ENCODE peak calls at places on chromosomes 7 and 10, in ten cellular contexts. J, W, E, F, K, D, U, R, O and A are unnamed samples.

GRCh38 chr7:18201349-18201748 is 173.7 kb upstream of the PRPS1L1 start:
- DNase-seq in R (no peak), K (no peak), O (no peak), E (no peak), W (no peak), F (no peak), U (no peak), D (no peak), J (no peak), A (no peak)

GRCh38 chr10:83373659-83374058 is 765.6 kb upstream of the GHITM start:
- DNase-seq in R (no peak), F (no peak), O (peak), E (peak), K (no peak), D (peak), J (peak), W (no peak), U (no peak), A (no peak)

GRCh38 chr10:121285797-121286196 is 312.4 kb downstream of the FGFR2 start:
- DNase-seq in F (no peak), R (no peak), D (no peak), O (no peak), U (no peak), K (no peak), E (no peak), J (no peak), W (no peak), A (no peak)

GRCh38 chr7:2779086-2779485 is 65.0 kb downstream of the GNA12 start:
- DNase-seq in R (no peak), F (no peak), J (no peak), D (no peak), K (no peak), W (no peak), U (no peak), O (no peak), E (no peak), A (peak)

GRCh38 chr10:38157270-38157685 is 63.1 kb downstream of the ZNF37A start:
- DNase-seq in W (no peak), O (no peak), K (no peak), F (no peak), D (no peak), J (no peak), E (no peak), U (no peak), R (no peak), A (no peak)

GRCh38 chr7:35253182-35253679 is 669 bp downstream of the TBX20 start:
- DNase-seq in J (peak), O (peak), E (peak), R (no peak), K (no peak), U (no peak), F (no peak), W (no peak), D (no peak), A (no peak)

GRCh38 chr10:33843379-33843778 is 508.9 kb upstream of the NRP1 start:
- DNase-seq in J (no peak), O (no peak), K (no peak), D (no peak), E (no peak), U (no peak), R (no peak), F (no peak), W (no peak), A (no peak)

GRCh38 chr10:20891338-20891714 is 5.8 kb downstream of the NEBL start:
- DNase-seq in R (no peak), U (no peak), E (no peak), F (no peak), W (no peak), O (peak), K (peak), J (no peak), D (peak), A (no peak)

GRCh38 chr10:73931767-73932624 is 21.1 kb downstream of the PLAU start:
- DNase-seq in F (peak), E (peak), K (no peak), J (peak), W (peak), U (no peak), D (peak), O (no peak), R (no peak), A (no peak)

GRCh38 chr7:157000741-157001653 is 9.5 kb downstream of the MNX1 start:
- DNase-seq in J (peak), K (no peak), D (no peak), R (no peak), U (peak), W (no peak), F (no peak), O (no peak), E (no peak), A (no peak)

GRCh38 chr7:87225696-87226095 is 6.2 kb upstream of the TMEM243 start:
- DNase-seq in O (no peak), K (peak), F (no peak), W (no peak), D (peak), E (no peak), U (no peak), J (no peak), R (no peak), A (no peak)

GRCh38 chr10:47299989-47300931 is at the start of gene GDF10:
- DNase-seq in J (peak), U (no peak), O (peak), E (peak), K (no peak), D (peak), F (no peak), R (peak), W (no peak), A (no peak)

GRCh38 chr7:46586406-46586805 is 665.3 kb upstream of the IGFBP3 start:
- DNase-seq in D (no peak), K (no peak), E (no peak), O (peak), F (no peak), W (no peak), U (no peak), J (no peak), R (no peak), A (no peak)

GRCh38 chr7:30984359-30985107 is 20.8 kb downstream of the GHRHR start:
- DNase-seq in F (no peak), K (peak), R (no peak), D (peak), J (peak), W (no peak), E (peak), O (peak), U (no peak), A (no peak)

GRCh38 chr7:84111842-84112241 is 82.7 kb downstream of the SEMA3A start:
- DNase-seq in E (no peak), J (no peak), D (no peak), F (no peak), K (no peak), R (no peak), O (no peak), W (no peak), U (no peak), A (no peak)

GRCh38 chr7:114783413-114783812 is 138.5 kb upstream of the MDFIC start:
- DNase-seq in U (no peak), W (no peak), E (no peak), O (no peak), J (no peak), F (no peak), D (no peak), R (no peak), K (no peak), A (no peak)

GRCh38 chr10:125159932-125160855 is at the start of gene CTBP2:
- DNase-seq in W (peak), D (peak), J (peak), K (peak), U (no peak), O (peak), R (peak), F (peak), E (no peak), A (peak)

GRCh38 chr7:1270181-1270580 is 37.5 kb downstream of the UNCX start:
- DNase-seq in D (no peak), U (no peak), F (no peak), W (no peak), J (no peak), E (peak), K (no peak), O (no peak), R (no peak), A (no peak)
- TF ChIP-seq CTCF in D (no peak), U (no peak), F (no peak), W (no peak), J (no peak), E (no peak), K (no peak), O (no peak), R (no peak), A (no peak)

GRCh38 chr10:100728928-100729876 is 16.2 kb upstream of the PAX2 start:
- DNase-seq in J (peak), K (no peak), E (peak), W (no peak), O (peak), R (no peak), D (peak), F (no peak), U (no peak), A (no peak)
- TF ChIP-seq CTCF in J (peak), K (peak), E (peak), W (no peak), O (peak), R (peak), D (peak), F (no peak), U (peak), A (peak)

DNA sequence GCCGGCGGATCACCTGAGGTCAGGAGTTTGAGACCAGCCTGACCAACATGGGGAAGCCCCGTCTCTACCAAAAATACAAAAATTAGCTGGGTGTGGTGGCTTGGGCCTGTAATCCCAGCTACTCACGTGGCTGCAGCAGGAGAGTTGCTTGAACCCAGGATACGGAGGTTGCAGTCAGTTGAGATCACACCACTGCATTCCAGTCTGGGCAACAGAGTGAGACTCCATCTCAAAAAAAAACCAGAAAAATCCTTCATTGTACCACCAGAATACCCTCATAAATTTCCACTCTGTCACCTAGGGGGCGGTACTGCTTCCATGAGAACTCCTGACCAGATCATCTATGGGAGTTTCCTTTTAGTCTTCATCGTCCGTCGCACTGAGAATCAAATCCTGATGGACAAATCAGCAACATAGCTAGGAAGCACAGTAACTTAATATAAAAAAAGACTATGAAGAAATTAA is 225.8 kb upstream of the KLF14 start:
- DNase-seq in R (no peak), W (no peak), D (peak), U (no peak), E (peak), O (peak), J (peak), K (peak), F (no peak), A (no peak)
- TF ChIP-seq CTCF in R (peak), W (no peak), D (peak), U (peak), E (peak), O (peak), J (peak), K (peak), F (no peak), A (peak)

DNA sequence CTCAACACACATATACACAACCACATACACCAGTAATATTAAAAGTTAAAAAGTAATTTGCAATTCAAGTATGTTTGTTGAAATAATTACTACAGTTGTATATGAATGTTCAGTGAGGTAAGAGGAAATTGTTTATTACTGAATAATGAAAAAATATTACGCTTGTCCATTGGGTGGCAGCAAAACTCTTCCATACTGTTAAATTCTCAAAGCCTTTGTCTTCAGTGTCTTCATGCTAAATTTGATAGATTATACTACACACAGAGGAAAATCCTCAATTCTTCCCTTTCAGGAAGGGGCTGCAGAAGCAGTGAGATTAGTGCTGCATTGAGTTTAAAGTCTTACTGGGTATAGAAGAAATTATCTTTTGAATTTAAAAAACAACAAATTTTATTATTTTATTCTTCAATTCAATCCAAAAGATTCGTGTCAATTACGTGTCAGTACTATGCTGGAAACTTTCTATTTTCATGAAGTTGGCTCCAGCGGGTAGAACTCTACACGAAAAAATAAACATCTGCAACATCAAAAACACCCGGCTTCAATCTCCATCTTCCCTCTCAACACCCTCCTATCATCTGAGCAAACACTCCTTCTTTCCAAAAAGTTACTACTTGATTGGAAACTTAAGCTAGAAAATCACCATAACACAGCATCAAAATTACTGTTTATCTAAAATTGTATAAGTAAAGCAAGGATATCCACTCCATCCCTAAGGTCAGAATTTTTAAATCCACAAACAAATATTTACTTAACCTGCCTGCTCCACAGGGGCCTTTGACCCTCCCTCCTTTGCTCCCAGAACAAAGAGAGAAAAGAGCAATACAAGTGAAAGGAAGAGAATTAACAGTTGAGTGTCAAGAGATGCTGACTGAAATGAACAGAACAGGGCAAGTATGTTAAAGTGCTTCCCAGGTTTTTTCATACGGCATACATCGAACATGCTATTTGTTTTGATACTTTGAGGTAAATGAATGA is 37.0 kb upstream of the TES start:
- DNase-seq in D (peak), R (peak), E (no peak), K (peak), U (no peak), F (no peak), W (no peak), O (peak), J (no peak), A (no peak)
- TF ChIP-seq CTCF in D (peak), R (peak), E (peak), K (peak), U (peak), F (peak), W (peak), O (peak), J (peak), A (peak)

DNA sequence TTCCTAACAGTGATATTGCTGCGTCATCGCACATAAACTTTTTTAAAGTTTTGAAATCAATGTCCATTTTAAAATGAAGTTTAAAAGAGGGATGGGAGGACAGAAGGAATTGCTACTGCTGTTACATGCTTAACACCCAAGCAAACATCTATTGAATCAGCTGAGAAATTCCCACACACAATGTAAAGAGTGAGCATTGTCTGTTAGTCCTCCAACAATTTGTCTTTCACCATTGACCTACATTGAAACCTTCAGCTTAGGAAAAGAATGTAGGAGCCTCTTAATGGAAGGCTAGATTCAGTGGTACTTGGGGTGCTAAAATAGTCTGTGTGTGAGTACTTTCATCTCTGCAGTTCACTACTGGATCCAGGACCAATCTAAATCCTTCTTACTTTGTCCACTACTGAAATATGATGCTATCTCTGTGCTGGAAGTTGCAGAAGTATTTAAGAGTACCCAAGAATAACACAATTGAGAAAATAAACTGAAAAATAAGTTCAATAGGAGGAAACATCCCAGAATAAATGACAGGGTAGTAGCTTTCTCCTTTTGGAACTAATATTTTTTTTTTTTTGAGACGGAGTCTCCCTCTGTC is 23.8 kb upstream of the FBXW4 start:
- DNase-seq in J (no peak), E (no peak), K (peak), W (no peak), D (peak), O (no peak), R (no peak), F (no peak), U (no peak), A (no peak)
- TF ChIP-seq CTCF in J (no peak), E (no peak), K (no peak), W (no peak), D (no peak), O (no peak), R (no peak), F (no peak), U (no peak), A (no peak)